ENCODE peak calls at places on chromosomes 3 and 15, in seven cellular contexts. C, J, Z, M, W, Q and T are unnamed samples.

GRCh38 chr15:74257623-74258022 is 21.5 kb downstream of the CCDC33 start:
- DNase-seq in J (no peak), Z (no peak), W (no peak), Q (no peak), M (no peak), C (no peak), T (no peak)

GRCh38 chr15:37133619-37134018 is 33.3 kb upstream of the MEIS2 start:
- DNase-seq in J (no peak), C (no peak), Q (no peak), Z (no peak), M (no peak), W (no peak), T (no peak)

GRCh38 chr3:12286504-12286903 is 2.4 kb upstream of the PPARG start:
- DNase-seq in C (no peak), W (no peak), Z (no peak), M (no peak), Q (no peak), J (no peak), T (no peak)

GRCh38 chr3:184042617-184043016 is 10.2 kb upstream of the HTR3C start:
- DNase-seq in Q (no peak), C (no peak), M (no peak), Z (no peak), J (no peak), W (no peak), T (no peak)

GRCh38 chr3:163811996-163812395 is 1266.3 kb downstream of the SI start:
- DNase-seq in J (no peak), Z (no peak), W (no peak), Q (no peak), C (no peak), M (no peak), T (no peak)

GRCh38 chr3:116316781-116317180 is 128.5 kb downstream of the LSAMP start:
- DNase-seq in Z (no peak), M (no peak), J (no peak), C (peak; percentile 71), W (no peak), Q (no peak), T (no peak)

GRCh38 chr15:25766421-25766820 is 96.7 kb downstream of the ATP10A start:
- DNase-seq in Z (peak; percentile 60), W (no peak), Q (no peak), C (no peak), M (no peak), J (peak; percentile 41), T (peak; percentile 83)

GRCh38 chr15:90019611-90020010 is 18.5 kb downstream of the ZNF710 start:
- DNase-seq in W (no peak), J (no peak), Z (no peak), C (peak; percentile 43), M (no peak), Q (no peak), T (no peak)

GRCh38 chr3:118946449-118946848 is 88.2 kb downstream of the IGSF11 start:
- DNase-seq in J (no peak), W (no peak), M (no peak), Q (no peak), C (no peak), Z (no peak), T (no peak)

GRCh38 chr3:186152361-186152798 is 43.5 kb upstream of the ETV5 start:
- DNase-seq in J (no peak), M (no peak), C (no peak), W (no peak), Z (no peak), Q (no peak), T (no peak)

GRCh38 chr15:75452968-75453702 is 1.6 kb upstream of the SIN3A start:
- DNase-seq in Z (peak; percentile 92), M (peak; percentile 57), Q (no peak), W (peak; percentile 81), J (peak; percentile 70), C (peak; percentile 87), T (peak; percentile 91)

GRCh38 chr15:66038387-66039116 is 169.3 kb downstream of the RAB11A start:
- DNase-seq in C (no peak), M (no peak), Q (no peak), W (no peak), Z (no peak), J (no peak), T (no peak)

GRCh38 chr15:57527382-57528091 is 64.2 kb upstream of the MYZAP start:
- DNase-seq in J (no peak), Z (no peak), Q (peak; percentile 50), C (peak; percentile 71), M (peak; percentile 52), W (peak; percentile 83), T (peak; percentile 91)

GRCh38 chr3:13655074-13655913 is 106.4 kb downstream of the FBLN2 start:
- DNase-seq in Z (no peak), M (peak; percentile 54), C (no peak), J (no peak), Q (no peak), W (peak; percentile 91), T (no peak)

GRCh38 chr3:187082976-187083375 is 56.3 kb downstream of the RPL39L start:
- DNase-seq in W (no peak), Z (no peak), C (no peak), Q (no peak), J (no peak), M (no peak), T (no peak)

GRCh38 chr3:11655188-11655928 is 11.6 kb upstream of the VGLL4 start:
- DNase-seq in W (peak; percentile 61), Q (no peak), M (no peak), C (no peak), J (no peak), Z (no peak), T (peak; percentile 43)

GRCh38 chr3:8500208-8500961 is 1.2 kb upstream of the LMCD1 start:
- DNase-seq in J (no peak), C (no peak), W (peak; percentile 78), M (peak; percentile 70), Z (no peak), Q (no peak), T (peak; percentile 93)

GRCh38 chr3:58659051-58659675 is 7.4 kb downstream of the FAM3D start:
- DNase-seq in W (peak; percentile 60), Z (no peak), Q (peak; percentile 25), J (no peak), M (peak; percentile 59), C (peak; percentile 56), T (peak; percentile 16)

GRCh38 chr3:123327480-123327879 is 121.4 kb downstream of the ADCY5 start:
- DNase-seq in Z (no peak), C (no peak), M (peak; percentile 8), Q (no peak), J (no peak), W (no peak), T (no peak)

GRCh38 chr15:99016680-99017321 is 9.2 kb upstream of the PGPEP1L start:
- DNase-seq in M (no peak), W (no peak), Z (peak; percentile 88), J (no peak), C (no peak), Q (no peak), T (peak; percentile 92)

GRCh38 chr3:159635047-159635641 is 353.5 kb upstream of the IL12A start:
- DNase-seq in C (no peak), Q (no peak), J (no peak), W (no peak), M (no peak), Z (no peak), T (peak; percentile 21)

GRCh38 chr3:42670051-42670576 is 15.2 kb upstream of the KLHL40 start:
- DNase-seq in W (no peak), C (no peak), J (no peak), Q (no peak), Z (no peak), M (no peak), T (no peak)

GRCh38 chr3:9947025-9947995 is 4.9 kb downstream of the PRRT3 start:
- DNase-seq in M (peak; percentile 87), Q (no peak), C (peak; percentile 91), Z (no peak), J (peak; percentile 71), W (peak; percentile 85), T (no peak)

GRCh38 chr3:188531210-188531609 is 377.3 kb downstream of the LPP start:
- DNase-seq in Q (no peak), J (no peak), W (no peak), M (no peak), C (no peak), Z (no peak), T (no peak)

DNA sequence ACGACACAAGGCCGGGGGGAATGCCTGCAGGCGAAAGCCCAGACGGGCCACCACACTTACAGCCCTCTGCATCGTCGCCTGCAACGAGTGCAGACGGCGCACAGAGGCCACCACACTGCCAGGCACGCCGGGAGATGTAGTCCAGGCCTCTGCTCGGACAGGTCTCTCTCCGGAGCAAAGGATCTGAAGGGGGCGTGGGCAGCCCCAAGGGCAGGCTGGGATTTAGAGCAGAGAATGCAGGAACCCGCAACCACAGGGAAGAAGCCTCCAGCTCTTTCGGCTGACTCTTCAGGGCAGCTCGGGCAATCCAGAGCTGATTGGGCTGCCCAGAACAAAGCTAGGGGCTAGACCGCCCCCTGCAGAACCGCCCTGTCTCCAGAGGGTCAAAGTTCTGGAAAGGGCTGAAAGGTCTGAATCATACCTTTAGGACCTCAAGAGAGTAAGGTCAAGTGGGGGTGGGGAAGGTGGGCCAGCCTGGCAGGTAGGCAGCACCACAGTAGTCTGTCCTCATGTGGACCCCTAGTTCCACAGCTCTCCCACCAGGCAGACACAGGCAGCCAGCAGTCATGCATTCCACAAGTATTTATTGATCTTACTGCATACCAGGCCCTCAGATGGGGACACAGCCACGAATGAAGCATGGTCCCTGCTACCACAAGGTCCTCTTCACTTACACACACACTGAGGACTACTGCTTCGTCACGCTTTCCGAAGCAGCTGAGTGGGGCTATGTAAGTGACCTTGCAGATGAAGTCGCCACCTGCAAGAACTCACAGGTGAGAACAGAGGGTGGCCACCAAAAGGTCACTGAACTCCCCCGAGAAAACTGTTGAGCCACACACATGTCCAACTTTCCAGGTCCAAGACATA is at the start of gene AMT:
- DNase-seq in M (peak; percentile 82), W (peak; percentile 94), C (no peak), J (no peak), Z (no peak), Q (peak; percentile 82), T (no peak)
- H3K27ac ChIP-seq in M (peak within 1 kb of the TSS; percentile 83), W (no peak within 1 kb of the TSS), C (peak within 1 kb of the TSS; percentile 15), J (no peak within 1 kb of the TSS), Z (peak within 1 kb of the TSS; percentile 63), Q (peak within 1 kb of the TSS; percentile 60), T (no peak within 1 kb of the TSS)

GRCh38 chr3:110519066-110519465 is 552.5 kb upstream of the NECTIN3 start:
- DNase-seq in Z (no peak), C (no peak), J (no peak), W (no peak), Q (no peak), M (no peak), T (no peak)

GRCh38 chr3:110521019-110521418 is 550.6 kb upstream of the NECTIN3 start:
- DNase-seq in W (no peak), M (peak; percentile 12), J (no peak), C (no peak), Q (no peak), Z (no peak), T (no peak)

GRCh38 chr3:110518031-110518430 is 553.6 kb upstream of the NECTIN3 start:
- DNase-seq in J (no peak), M (no peak), Q (no peak), Z (no peak), W (no peak), C (no peak), T (no peak)
- H3K4me3 ChIP-seq in J (no peak overlapping the region), M (no peak overlapping the region), Q (no peak overlapping the region), Z (no peak overlapping the region), W (no peak overlapping the region), C (no peak overlapping the region), T (no peak overlapping the region)

GRCh38 chr15:71127083-71127482 is 11.8 kb downstream of the THSD4 start:
- DNase-seq in M (no peak), Z (no peak), J (no peak), W (no peak), C (no peak), Q (no peak), T (no peak)
- H3K27ac ChIP-seq in M (no peak overlapping the region), Z (no peak overlapping the region), J (peak overlapping the region; percentile 82), W (no peak overlapping the region), C (no peak overlapping the region), Q (no peak overlapping the region), T (no peak overlapping the region)

GRCh38 chr3:127748754-127749327 is 73.5 kb downstream of the MGLL start:
- DNase-seq in J (no peak), C (peak; percentile 78), Q (no peak), W (no peak), Z (no peak), M (peak; percentile 13), T (no peak)
- H3K4me3 ChIP-seq in J (no peak overlapping the region), C (no peak overlapping the region), Q (no peak overlapping the region), W (no peak overlapping the region), Z (no peak overlapping the region), M (no peak overlapping the region), T (no peak overlapping the region)